ENCODE peak calls at places on chromosome X, in seven cellular contexts. One of them, this sample, is unnamed.

GRCh38 chrX:140762061-140762460 is 52.5 kb downstream of the LINC00632 start:
- DNase-seq in upper lobe of left lung: no peak
- DNase-seq in GM12892: no peak
- DNase-seq in heart left ventricle: no peak
- DNase-seq in adrenal gland: peak
- DNase-seq in HCT116: no peak
- DNase-seq in GM12891: peak
- DNase-seq in this sample: no peak

GRCh38 chrX:83145910-83146309 is 362.2 kb upstream of the POU3F4 start:
- DNase-seq in upper lobe of left lung: no peak
- DNase-seq in GM12892: no peak
- DNase-seq in heart left ventricle: no peak
- DNase-seq in adrenal gland: no peak
- DNase-seq in HCT116: no peak
- DNase-seq in GM12891: no peak
- DNase-seq in this sample: no peak

GRCh38 chrX:45007598-45007997 is 134.6 kb downstream of the KDM6A start:
- DNase-seq in upper lobe of left lung: no peak
- DNase-seq in GM12892: peak
- DNase-seq in heart left ventricle: no peak
- DNase-seq in adrenal gland: no peak
- DNase-seq in HCT116: no peak
- DNase-seq in GM12891: no peak
- DNase-seq in this sample: no peak

GRCh38 chrX:24014388-24015018 is 12.5 kb downstream of the KLHL15 start:
- DNase-seq in upper lobe of left lung: no peak
- DNase-seq in GM12892: no peak
- DNase-seq in heart left ventricle: no peak
- DNase-seq in adrenal gland: peak
- DNase-seq in HCT116: no peak
- DNase-seq in GM12891: no peak
- DNase-seq in this sample: no peak

GRCh38 chrX:63350551-63350950 is 581 bp downstream of the SPIN4 start:
- DNase-seq in upper lobe of left lung: no peak
- DNase-seq in GM12892: no peak
- DNase-seq in heart left ventricle: no peak
- DNase-seq in adrenal gland: peak
- DNase-seq in HCT116: no peak
- DNase-seq in GM12891: no peak
- DNase-seq in this sample: peak

GRCh38 chrX:77638397-77638796 is 147.6 kb downstream of the ATRX start:
- DNase-seq in upper lobe of left lung: no peak
- DNase-seq in GM12892: no peak
- DNase-seq in heart left ventricle: no peak
- DNase-seq in adrenal gland: no peak
- DNase-seq in HCT116: no peak
- DNase-seq in GM12891: no peak
- DNase-seq in this sample: no peak

GRCh38 chrX:15087747-15088146 is 182.1 kb downstream of the ASB9 start:
- DNase-seq in upper lobe of left lung: no peak
- DNase-seq in GM12892: no peak
- DNase-seq in heart left ventricle: no peak
- DNase-seq in adrenal gland: no peak
- DNase-seq in HCT116: no peak
- DNase-seq in GM12891: no peak
- DNase-seq in this sample: no peak

GRCh38 chrX:14673764-14674163 is 144.4 kb downstream of the GLRA2 start:
- DNase-seq in upper lobe of left lung: no peak
- DNase-seq in GM12892: no peak
- DNase-seq in heart left ventricle: no peak
- DNase-seq in adrenal gland: no peak
- DNase-seq in HCT116: peak
- DNase-seq in GM12891: peak
- DNase-seq in this sample: no peak

GRCh38 chrX:15745179-15745578 is 7.1 kb downstream of the CA5B start:
- DNase-seq in upper lobe of left lung: no peak
- DNase-seq in GM12892: no peak
- DNase-seq in heart left ventricle: no peak
- DNase-seq in adrenal gland: no peak
- DNase-seq in HCT116: no peak
- DNase-seq in GM12891: no peak
- DNase-seq in this sample: no peak

GRCh38 chrX:133307637-133308485 is 89.7 kb upstream of the TFDP3 start:
- DNase-seq in upper lobe of left lung: no peak
- DNase-seq in GM12892: no peak
- DNase-seq in heart left ventricle: peak
- DNase-seq in adrenal gland: no peak
- DNase-seq in HCT116: no peak
- DNase-seq in GM12891: no peak
- DNase-seq in this sample: no peak

GRCh38 chrX:45758319-45758718 is 557.6 kb upstream of the DIPK2B start:
- DNase-seq in upper lobe of left lung: no peak
- DNase-seq in GM12892: no peak
- DNase-seq in heart left ventricle: no peak
- DNase-seq in adrenal gland: no peak
- DNase-seq in HCT116: no peak
- DNase-seq in GM12891: no peak
- DNase-seq in this sample: peak

GRCh38 chrX:74009041-74009440 is 294.9 kb upstream of the ZCCHC13 start:
- DNase-seq in upper lobe of left lung: no peak
- DNase-seq in GM12892: no peak
- DNase-seq in heart left ventricle: no peak
- DNase-seq in adrenal gland: no peak
- DNase-seq in HCT116: no peak
- DNase-seq in GM12891: no peak
- DNase-seq in this sample: no peak

GRCh38 chrX:51922561-51922960 is 29.1 kb downstream of the MAGED1 start:
- DNase-seq in upper lobe of left lung: no peak
- DNase-seq in GM12892: no peak
- DNase-seq in heart left ventricle: no peak
- DNase-seq in adrenal gland: no peak
- DNase-seq in HCT116: no peak
- DNase-seq in GM12891: no peak
- DNase-seq in this sample: no peak

GRCh38 chrX:46589977-46590723 is 16.6 kb downstream of the CHST7 start:
- DNase-seq in upper lobe of left lung: no peak
- DNase-seq in GM12892: no peak
- DNase-seq in heart left ventricle: no peak
- DNase-seq in adrenal gland: no peak
- DNase-seq in HCT116: no peak
- DNase-seq in GM12891: no peak
- DNase-seq in this sample: no peak

GRCh38 chrX:39841604-39842003 is 256.2 kb downstream of the BCOR start:
- DNase-seq in upper lobe of left lung: no peak
- DNase-seq in GM12892: no peak
- DNase-seq in heart left ventricle: no peak
- DNase-seq in adrenal gland: no peak
- DNase-seq in HCT116: no peak
- DNase-seq in GM12891: no peak
- DNase-seq in this sample: no peak

GRCh38 chrX:38285649-38286048 is 41.7 kb downstream of the RPGR start:
- DNase-seq in upper lobe of left lung: no peak
- DNase-seq in GM12892: no peak
- DNase-seq in heart left ventricle: no peak
- DNase-seq in adrenal gland: no peak
- DNase-seq in HCT116: no peak
- DNase-seq in GM12891: no peak
- DNase-seq in this sample: no peak

GRCh38 chrX:16586371-16587112 is 63.4 kb upstream of the S100G start:
- DNase-seq in upper lobe of left lung: no peak
- DNase-seq in GM12892: no peak
- DNase-seq in heart left ventricle: no peak
- DNase-seq in adrenal gland: no peak
- DNase-seq in HCT116: no peak
- DNase-seq in GM12891: no peak
- DNase-seq in this sample: no peak

GRCh38 chrX:153818571-153819397 is 11.6 kb downstream of the PDZD4 start:
- DNase-seq in upper lobe of left lung: peak
- DNase-seq in GM12892: peak
- DNase-seq in heart left ventricle: peak
- DNase-seq in adrenal gland: no peak
- DNase-seq in HCT116: no peak
- DNase-seq in GM12891: peak
- DNase-seq in this sample: peak
- TF ChIP-seq POLR2A in upper lobe of left lung: no peak
- TF ChIP-seq POLR2A in GM12892: no peak
- TF ChIP-seq POLR2A in heart left ventricle: no peak
- TF ChIP-seq POLR2A in adrenal gland: no peak
- TF ChIP-seq POLR2A in HCT116: no peak
- TF ChIP-seq POLR2A in GM12891: no peak
- TF ChIP-seq POLR2A in this sample: no peak

GRCh38 chrX:103309860-103310591 is 764 bp downstream of the BEX2 start:
- DNase-seq in upper lobe of left lung: no peak
- DNase-seq in GM12892: no peak
- DNase-seq in heart left ventricle: no peak
- DNase-seq in adrenal gland: no peak
- DNase-seq in HCT116: no peak
- DNase-seq in GM12891: no peak
- DNase-seq in this sample: no peak

GRCh38 chrX:103311401-103311785 is 603 bp upstream of the BEX2 start:
- DNase-seq in upper lobe of left lung: no peak
- DNase-seq in GM12892: no peak
- DNase-seq in heart left ventricle: no peak
- DNase-seq in adrenal gland: no peak
- DNase-seq in HCT116: no peak
- DNase-seq in GM12891: no peak
- DNase-seq in this sample: no peak

DNA sequence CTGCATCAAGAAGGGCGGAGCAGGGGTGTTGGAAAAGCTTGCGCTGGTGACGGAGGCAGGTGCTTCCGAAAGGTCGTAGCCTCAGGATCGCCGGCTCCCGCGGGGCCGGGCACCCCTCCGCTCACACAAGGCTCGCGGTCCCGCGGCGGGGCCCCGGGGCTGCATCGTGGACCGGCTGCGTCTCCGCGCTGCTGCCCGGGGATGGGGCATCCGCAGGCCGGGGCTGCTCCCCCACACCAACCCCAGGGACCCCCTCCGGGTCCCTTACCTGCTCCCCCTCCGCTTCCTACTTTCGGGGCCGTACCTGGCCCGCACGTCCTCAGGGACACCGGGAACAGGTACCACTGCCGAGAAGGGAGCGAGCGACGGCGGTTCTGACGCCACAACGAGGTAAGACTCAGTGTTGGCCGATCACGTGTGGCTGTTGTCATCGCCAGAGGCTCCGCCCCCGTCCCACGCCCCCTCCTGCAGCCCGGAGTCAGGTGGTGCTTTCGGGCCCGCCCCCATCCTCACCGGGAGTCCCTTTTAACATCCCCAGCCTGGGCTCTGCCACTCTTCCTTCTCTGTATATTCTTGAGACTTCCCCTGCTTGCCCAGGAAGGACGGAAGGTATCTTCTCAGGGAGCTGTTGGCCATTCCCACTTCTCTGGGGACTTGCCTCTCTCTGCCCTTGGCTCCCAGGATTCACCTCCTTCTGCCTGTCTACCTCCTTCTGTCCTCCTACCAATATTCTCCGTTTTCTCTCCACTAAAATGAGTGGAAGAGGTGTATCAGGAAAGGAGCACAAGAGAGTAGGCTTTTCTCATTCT is at the start of gene BEX2:
- DNase-seq in upper lobe of left lung: peak
- DNase-seq in GM12892: peak
- DNase-seq in heart left ventricle: peak
- DNase-seq in adrenal gland: peak
- DNase-seq in HCT116: peak
- DNase-seq in GM12891: peak
- DNase-seq in this sample: peak
- TF ChIP-seq POLR2A in upper lobe of left lung: peak
- TF ChIP-seq POLR2A in GM12892: no peak
- TF ChIP-seq POLR2A in heart left ventricle: no peak
- TF ChIP-seq POLR2A in adrenal gland: peak
- TF ChIP-seq POLR2A in HCT116: peak
- TF ChIP-seq POLR2A in GM12891: no peak
- TF ChIP-seq POLR2A in this sample: peak

DNA sequence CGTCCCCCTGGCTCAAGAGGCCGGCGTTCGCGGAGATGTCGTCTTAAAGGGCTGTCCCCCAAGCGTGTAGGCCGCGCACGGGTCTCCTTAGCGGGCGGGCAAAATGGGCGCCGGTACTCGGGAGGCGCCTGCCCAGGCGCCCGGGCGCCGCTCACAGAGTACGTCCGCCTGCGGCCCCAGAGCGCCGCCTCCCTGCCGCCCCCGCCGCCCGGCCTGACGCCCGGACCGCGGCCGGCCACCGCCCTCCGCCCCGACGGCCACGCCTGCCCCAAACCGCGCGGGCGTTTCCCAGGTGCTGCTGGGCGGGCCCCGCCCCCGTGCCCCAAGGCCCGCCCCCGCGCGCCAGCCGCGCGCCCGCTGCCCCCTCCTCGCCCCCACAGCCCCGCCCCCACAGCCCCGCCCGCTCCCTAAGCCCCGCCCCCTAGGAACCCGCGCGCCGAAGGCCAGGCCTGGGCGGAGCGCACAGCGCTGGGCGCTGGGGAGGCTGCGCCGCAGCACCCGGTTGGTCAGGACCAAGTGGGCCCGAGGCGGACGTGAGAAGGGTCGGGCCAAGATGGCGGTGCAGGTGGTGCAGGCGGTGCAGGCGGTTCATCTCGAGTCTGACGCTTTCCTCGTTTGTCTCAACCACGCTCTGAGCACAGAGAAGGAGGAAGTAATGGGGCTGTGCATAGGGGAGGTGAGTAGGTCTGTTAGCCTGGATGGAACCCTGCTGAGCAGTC is at the start of the genes BRCC3, CMC4 and MTCP1:
- DNase-seq in upper lobe of left lung: peak
- DNase-seq in GM12892: peak
- DNase-seq in heart left ventricle: peak
- DNase-seq in adrenal gland: peak
- DNase-seq in HCT116: peak
- DNase-seq in GM12891: peak
- DNase-seq in this sample: peak
- TF ChIP-seq POLR2A in upper lobe of left lung: peak
- TF ChIP-seq POLR2A in GM12892: peak
- TF ChIP-seq POLR2A in heart left ventricle: no peak
- TF ChIP-seq POLR2A in adrenal gland: peak
- TF ChIP-seq POLR2A in HCT116: peak
- TF ChIP-seq POLR2A in GM12891: peak
- TF ChIP-seq POLR2A in this sample: peak

GRCh38 chrX:120464409-120464808 is 4.7 kb downstream of the LAMP2 start:
- DNase-seq in upper lobe of left lung: no peak
- DNase-seq in GM12892: no peak
- DNase-seq in heart left ventricle: no peak
- DNase-seq in adrenal gland: peak
- DNase-seq in HCT116: no peak
- DNase-seq in GM12891: no peak
- DNase-seq in this sample: no peak

GRCh38 chrX:120474085-120474484 is 5.0 kb upstream of the LAMP2 start:
- DNase-seq in upper lobe of left lung: no peak
- DNase-seq in GM12892: no peak
- DNase-seq in heart left ventricle: no peak
- DNase-seq in adrenal gland: no peak
- DNase-seq in HCT116: no peak
- DNase-seq in GM12891: no peak
- DNase-seq in this sample: no peak

GRCh38 chrX:120468071-120468470 is 1.0 kb downstream of the LAMP2 start:
- DNase-seq in upper lobe of left lung: no peak
- DNase-seq in GM12892: no peak
- DNase-seq in heart left ventricle: no peak
- DNase-seq in adrenal gland: no peak
- DNase-seq in HCT116: no peak
- DNase-seq in GM12891: no peak
- DNase-seq in this sample: no peak

GRCh38 chrX:120468479-120468824 is 644 bp downstream of the LAMP2 start:
- DNase-seq in upper lobe of left lung: no peak
- DNase-seq in GM12892: no peak
- DNase-seq in heart left ventricle: no peak
- DNase-seq in adrenal gland: no peak
- DNase-seq in HCT116: no peak
- DNase-seq in GM12891: no peak
- DNase-seq in this sample: no peak

GRCh38 chrX:120468825-120469525 is at the start of gene LAMP2:
- DNase-seq in upper lobe of left lung: peak
- DNase-seq in GM12892: peak
- DNase-seq in heart left ventricle: peak
- DNase-seq in adrenal gland: peak
- DNase-seq in HCT116: peak
- DNase-seq in GM12891: peak
- DNase-seq in this sample: peak
- TF ChIP-seq POLR2A in upper lobe of left lung: peak
- TF ChIP-seq POLR2A in GM12892: no peak
- TF ChIP-seq POLR2A in heart left ventricle: no peak
- TF ChIP-seq POLR2A in adrenal gland: peak
- TF ChIP-seq POLR2A in HCT116: peak
- TF ChIP-seq POLR2A in GM12891: peak
- TF ChIP-seq POLR2A in this sample: peak